ENCODE peak calls at places on chromosomes 2 and 18, in nine cellular contexts. One of them, this sample, is unnamed.

GRCh38 chr2:215609089-215610032 is 173.5 kb upstream of the FN1 start:
- DNase-seq in substantia nigra: no peak
- DNase-seq in GM12865: no peak
- DNase-seq in choroid plexus epithelial cell: peak; percentile 96
- DNase-seq in psoas muscle: no peak
- DNase-seq in Right ventricle myocardium superior: no peak
- DNase-seq in activated effector memory CD4-positive, alpha-beta T cell treated with anti-CD3 and anti-CD28 coated beads, Interleukin-2, amount 50 U/mL, for 16 hours: no peak
- DNase-seq in activated T-helper 1 cell treated with anti-CD3 and anti-CD28 coated beads, Interleukin-2, amount 50 U/mL, for 16 hours: no peak
- DNase-seq in activated T-cell treated with anti-CD3 and anti-CD28 coated beads, Interleukin-2, amount 50 U/mL, for 72 hours: no peak
- DNase-seq in this sample: no peak

GRCh38 chr18:75293591-75293990 is 83.0 kb downstream of the TSHZ1 start:
- DNase-seq in psoas muscle: no peak
- DNase-seq in substantia nigra: no peak
- DNase-seq in activated T-helper 1 cell treated with anti-CD3 and anti-CD28 coated beads, Interleukin-2, amount 50 U/mL, for 16 hours: no peak
- DNase-seq in GM12865: no peak
- DNase-seq in activated T-cell treated with anti-CD3 and anti-CD28 coated beads, Interleukin-2, amount 50 U/mL, for 72 hours: no peak
- DNase-seq in choroid plexus epithelial cell: peak; percentile 6
- DNase-seq in Right ventricle myocardium superior: no peak
- DNase-seq in activated effector memory CD4-positive, alpha-beta T cell treated with anti-CD3 and anti-CD28 coated beads, Interleukin-2, amount 50 U/mL, for 16 hours: no peak
- DNase-seq in this sample: no peak

GRCh38 chr2:6557737-6558136 is 308.0 kb downstream of the CMPK2 start:
- DNase-seq in psoas muscle: no peak
- DNase-seq in choroid plexus epithelial cell: no peak
- DNase-seq in Right ventricle myocardium superior: no peak
- DNase-seq in activated T-cell treated with anti-CD3 and anti-CD28 coated beads, Interleukin-2, amount 50 U/mL, for 72 hours: no peak
- DNase-seq in activated T-helper 1 cell treated with anti-CD3 and anti-CD28 coated beads, Interleukin-2, amount 50 U/mL, for 16 hours: no peak
- DNase-seq in substantia nigra: no peak
- DNase-seq in activated effector memory CD4-positive, alpha-beta T cell treated with anti-CD3 and anti-CD28 coated beads, Interleukin-2, amount 50 U/mL, for 16 hours: no peak
- DNase-seq in GM12865: no peak
- DNase-seq in this sample: no peak

GRCh38 chr18:23115683-23116096 is 19.6 kb upstream of the CABLES1 start:
- DNase-seq in Right ventricle myocardium superior: no peak
- DNase-seq in choroid plexus epithelial cell: peak; percentile 95
- DNase-seq in activated T-helper 1 cell treated with anti-CD3 and anti-CD28 coated beads, Interleukin-2, amount 50 U/mL, for 16 hours: no peak
- DNase-seq in activated T-cell treated with anti-CD3 and anti-CD28 coated beads, Interleukin-2, amount 50 U/mL, for 72 hours: no peak
- DNase-seq in GM12865: no peak
- DNase-seq in activated effector memory CD4-positive, alpha-beta T cell treated with anti-CD3 and anti-CD28 coated beads, Interleukin-2, amount 50 U/mL, for 16 hours: no peak
- DNase-seq in psoas muscle: no peak
- DNase-seq in substantia nigra: no peak
- DNase-seq in this sample: peak; percentile 37

GRCh38 chr2:73268831-73269685 is 15.2 kb downstream of the FBXO41 start:
- DNase-seq in Right ventricle myocardium superior: no peak
- DNase-seq in choroid plexus epithelial cell: peak; percentile 13
- DNase-seq in activated effector memory CD4-positive, alpha-beta T cell treated with anti-CD3 and anti-CD28 coated beads, Interleukin-2, amount 50 U/mL, for 16 hours: peak; percentile 91
- DNase-seq in activated T-helper 1 cell treated with anti-CD3 and anti-CD28 coated beads, Interleukin-2, amount 50 U/mL, for 16 hours: peak; percentile 76
- DNase-seq in substantia nigra: no peak
- DNase-seq in activated T-cell treated with anti-CD3 and anti-CD28 coated beads, Interleukin-2, amount 50 U/mL, for 72 hours: peak; percentile 79
- DNase-seq in psoas muscle: peak; percentile 50
- DNase-seq in GM12865: peak; percentile 89
- DNase-seq in this sample: no peak

GRCh38 chr2:15874311-15874710 is 66.0 kb upstream of the MYCN start:
- DNase-seq in Right ventricle myocardium superior: no peak
- DNase-seq in activated effector memory CD4-positive, alpha-beta T cell treated with anti-CD3 and anti-CD28 coated beads, Interleukin-2, amount 50 U/mL, for 16 hours: no peak
- DNase-seq in substantia nigra: no peak
- DNase-seq in psoas muscle: no peak
- DNase-seq in GM12865: no peak
- DNase-seq in activated T-helper 1 cell treated with anti-CD3 and anti-CD28 coated beads, Interleukin-2, amount 50 U/mL, for 16 hours: no peak
- DNase-seq in choroid plexus epithelial cell: no peak
- DNase-seq in activated T-cell treated with anti-CD3 and anti-CD28 coated beads, Interleukin-2, amount 50 U/mL, for 72 hours: no peak
- DNase-seq in this sample: no peak

GRCh38 chr18:55982992-55983391 is 395.0 kb upstream of the TCF4 start:
- DNase-seq in psoas muscle: no peak
- DNase-seq in activated effector memory CD4-positive, alpha-beta T cell treated with anti-CD3 and anti-CD28 coated beads, Interleukin-2, amount 50 U/mL, for 16 hours: no peak
- DNase-seq in GM12865: no peak
- DNase-seq in Right ventricle myocardium superior: no peak
- DNase-seq in activated T-cell treated with anti-CD3 and anti-CD28 coated beads, Interleukin-2, amount 50 U/mL, for 72 hours: no peak
- DNase-seq in activated T-helper 1 cell treated with anti-CD3 and anti-CD28 coated beads, Interleukin-2, amount 50 U/mL, for 16 hours: no peak
- DNase-seq in substantia nigra: no peak
- DNase-seq in choroid plexus epithelial cell: no peak
- DNase-seq in this sample: no peak

GRCh38 chr2:84838434-84839145 is 42.3 kb downstream of the TRABD2A start:
- DNase-seq in activated T-helper 1 cell treated with anti-CD3 and anti-CD28 coated beads, Interleukin-2, amount 50 U/mL, for 16 hours: no peak
- DNase-seq in substantia nigra: no peak
- DNase-seq in GM12865: no peak
- DNase-seq in Right ventricle myocardium superior: no peak
- DNase-seq in activated effector memory CD4-positive, alpha-beta T cell treated with anti-CD3 and anti-CD28 coated beads, Interleukin-2, amount 50 U/mL, for 16 hours: no peak
- DNase-seq in activated T-cell treated with anti-CD3 and anti-CD28 coated beads, Interleukin-2, amount 50 U/mL, for 72 hours: no peak
- DNase-seq in psoas muscle: no peak
- DNase-seq in choroid plexus epithelial cell: peak; percentile 24
- DNase-seq in this sample: no peak

GRCh38 chr2:20534913-20535801 is 88.3 kb downstream of the RHOB start:
- DNase-seq in activated effector memory CD4-positive, alpha-beta T cell treated with anti-CD3 and anti-CD28 coated beads, Interleukin-2, amount 50 U/mL, for 16 hours: no peak
- DNase-seq in substantia nigra: no peak
- DNase-seq in choroid plexus epithelial cell: no peak
- DNase-seq in activated T-cell treated with anti-CD3 and anti-CD28 coated beads, Interleukin-2, amount 50 U/mL, for 72 hours: no peak
- DNase-seq in activated T-helper 1 cell treated with anti-CD3 and anti-CD28 coated beads, Interleukin-2, amount 50 U/mL, for 16 hours: no peak
- DNase-seq in psoas muscle: peak; percentile 88
- DNase-seq in Right ventricle myocardium superior: peak; percentile 71
- DNase-seq in GM12865: no peak
- DNase-seq in this sample: peak; percentile 69

GRCh38 chr2:101396352-101396717 is 9.0 kb upstream of the CREG2 start:
- DNase-seq in activated T-cell treated with anti-CD3 and anti-CD28 coated beads, Interleukin-2, amount 50 U/mL, for 72 hours: no peak
- DNase-seq in psoas muscle: no peak
- DNase-seq in GM12865: no peak
- DNase-seq in substantia nigra: no peak
- DNase-seq in activated effector memory CD4-positive, alpha-beta T cell treated with anti-CD3 and anti-CD28 coated beads, Interleukin-2, amount 50 U/mL, for 16 hours: no peak
- DNase-seq in Right ventricle myocardium superior: no peak
- DNase-seq in activated T-helper 1 cell treated with anti-CD3 and anti-CD28 coated beads, Interleukin-2, amount 50 U/mL, for 16 hours: no peak
- DNase-seq in choroid plexus epithelial cell: peak; percentile 88
- DNase-seq in this sample: no peak

GRCh38 chr2:15159751-15160177 is 401.4 kb downstream of the NBAS start:
- DNase-seq in GM12865: peak; percentile 46
- DNase-seq in substantia nigra: no peak
- DNase-seq in activated T-cell treated with anti-CD3 and anti-CD28 coated beads, Interleukin-2, amount 50 U/mL, for 72 hours: peak; percentile 8
- DNase-seq in psoas muscle: no peak
- DNase-seq in Right ventricle myocardium superior: no peak
- DNase-seq in choroid plexus epithelial cell: peak; percentile 79
- DNase-seq in activated T-helper 1 cell treated with anti-CD3 and anti-CD28 coated beads, Interleukin-2, amount 50 U/mL, for 16 hours: no peak
- DNase-seq in activated effector memory CD4-positive, alpha-beta T cell treated with anti-CD3 and anti-CD28 coated beads, Interleukin-2, amount 50 U/mL, for 16 hours: no peak
- DNase-seq in this sample: peak; percentile 23

GRCh38 chr2:71609441-71609840 is 156.1 kb downstream of the DYSF start:
- DNase-seq in GM12865: no peak
- DNase-seq in activated effector memory CD4-positive, alpha-beta T cell treated with anti-CD3 and anti-CD28 coated beads, Interleukin-2, amount 50 U/mL, for 16 hours: peak; percentile 22
- DNase-seq in activated T-helper 1 cell treated with anti-CD3 and anti-CD28 coated beads, Interleukin-2, amount 50 U/mL, for 16 hours: no peak
- DNase-seq in psoas muscle: no peak
- DNase-seq in substantia nigra: no peak
- DNase-seq in activated T-cell treated with anti-CD3 and anti-CD28 coated beads, Interleukin-2, amount 50 U/mL, for 72 hours: no peak
- DNase-seq in choroid plexus epithelial cell: peak; percentile 38
- DNase-seq in Right ventricle myocardium superior: no peak
- DNase-seq in this sample: peak; percentile 58

GRCh38 chr18:48709371-48709770 is 170.5 kb downstream of the CTIF start:
- DNase-seq in activated effector memory CD4-positive, alpha-beta T cell treated with anti-CD3 and anti-CD28 coated beads, Interleukin-2, amount 50 U/mL, for 16 hours: no peak
- DNase-seq in choroid plexus epithelial cell: no peak
- DNase-seq in substantia nigra: no peak
- DNase-seq in activated T-helper 1 cell treated with anti-CD3 and anti-CD28 coated beads, Interleukin-2, amount 50 U/mL, for 16 hours: no peak
- DNase-seq in activated T-cell treated with anti-CD3 and anti-CD28 coated beads, Interleukin-2, amount 50 U/mL, for 72 hours: no peak
- DNase-seq in Right ventricle myocardium superior: peak; percentile 51
- DNase-seq in GM12865: no peak
- DNase-seq in psoas muscle: peak; percentile 40
- DNase-seq in this sample: no peak

GRCh38 chr2:102063948-102064678 is 72.4 kb downstream of the IL1R2 start:
- DNase-seq in Right ventricle myocardium superior: peak; percentile 90
- DNase-seq in substantia nigra: no peak
- DNase-seq in choroid plexus epithelial cell: peak; percentile 99
- DNase-seq in GM12865: no peak
- DNase-seq in activated T-helper 1 cell treated with anti-CD3 and anti-CD28 coated beads, Interleukin-2, amount 50 U/mL, for 16 hours: peak; percentile 19
- DNase-seq in activated T-cell treated with anti-CD3 and anti-CD28 coated beads, Interleukin-2, amount 50 U/mL, for 72 hours: peak; percentile 66
- DNase-seq in activated effector memory CD4-positive, alpha-beta T cell treated with anti-CD3 and anti-CD28 coated beads, Interleukin-2, amount 50 U/mL, for 16 hours: peak; percentile 80
- DNase-seq in psoas muscle: peak; percentile 94
- DNase-seq in this sample: peak; percentile 98